ENCODE peak calls at places on chromosomes 12 and 14, in five cellular contexts. I is pulmonary artery endothelial cell; S is NCI-H1694 treated with DMSO at 0.1 percent for 48 hours; A is stimulated activated CD4-positive, alpha-beta T cell treated with anti-CD3 and anti-CD28 coated beads, Interleukin-1b, Interleukin-23, amount 100 ng/mL, for 4 hours; E is kidney tubule cell. R is an unnamed sample.

GRCh38 chr12:75602111-75602510 is 90.7 kb upstream of the KRR1 start:
- DNase-seq in A (no peak), S (peak; percentile 8), E (no peak), I (no peak), R (no peak)

GRCh38 chr12:121748571-121749265 is 36.2 kb downstream of the TMEM120B start:
- DNase-seq in I (peak; percentile 84), S (no peak), E (peak; percentile 93), A (peak; percentile 15), R (peak; percentile 27)

GRCh38 chr14:38608244-38608643 is 352.4 kb upstream of the CLEC14A start:
- DNase-seq in S (no peak), E (no peak), I (no peak), A (no peak), R (no peak)

GRCh38 chr12:108642269-108642870 is 8.7 kb upstream of the SELPLG start:
- DNase-seq in I (no peak), E (no peak), S (peak; percentile 24), A (no peak), R (no peak)

GRCh38 chr14:77556946-77557345 is 58.3 kb upstream of the ISM2 start:
- DNase-seq in E (no peak), A (no peak), I (no peak), S (no peak), R (no peak)

GRCh38 chr12:40439771-40440492 is 215.1 kb downstream of the LRRK2 start:
- DNase-seq in I (no peak), A (no peak), E (no peak), S (no peak), R (no peak)

GRCh38 chr12:89752331-89752730 is 43.7 kb upstream of the ATP2B1 start:
- DNase-seq in E (no peak), S (no peak), A (no peak), I (no peak), R (no peak)

GRCh38 chr12:105278043-105278697 is 42.2 kb upstream of the APPL2 start:
- DNase-seq in E (no peak), A (no peak), I (no peak), S (no peak), R (no peak)

GRCh38 chr12:5268424-5269210 is 163.3 kb upstream of the NTF3 start:
- DNase-seq in E (no peak), I (no peak), A (no peak), S (no peak), R (no peak)